ENCODE peak calls at places on chromosomes 16 and 17, in seven cellular contexts. I is H9, N is IMR-90, Y is mesendoderm, S is H1, E is mesenchymal stem cell, L is trophoblast cell. A is an unnamed sample.

GRCh38 chr17:75832164-75832651 is 12.0 kb downstream of the UNC13D start:
- DNase-seq in S (no peak), N (peak), Y (peak), L (no peak), E (peak), I (no peak), A (no peak)

GRCh38 chr16:1773703-1774455 is 945 bp upstream of the MRPS34 start:
- DNase-seq in Y (no peak), S (no peak), N (peak), E (peak), I (no peak), L (no peak), A (no peak)

GRCh38 chr17:29483503-29483902 is 83.3 kb downstream of the ABHD15 start:
- DNase-seq in I (no peak), L (no peak), E (peak), S (no peak), Y (no peak), N (no peak), A (no peak)

GRCh38 chr16:81740163-81740562 is 38.9 kb upstream of the PLCG2 start:
- DNase-seq in N (no peak), E (no peak), Y (peak), I (peak), L (no peak), S (no peak), A (no peak)

GRCh38 chr17:75681289-75681688 is 14.2 kb downstream of the SAP30BP start:
- DNase-seq in Y (no peak), S (no peak), I (no peak), N (peak), L (peak), E (peak), A (no peak)

GRCh38 chr17:42312285-42313130 is 24.2 kb downstream of the STAT5A start:
- DNase-seq in E (peak), L (peak), N (peak), S (no peak), I (peak), Y (peak), A (peak)

GRCh38 chr17:16255481-16255901 is 38.5 kb downstream of the PIGL start:
- DNase-seq in I (peak), N (peak), L (no peak), Y (peak), S (peak), E (no peak), A (peak)

GRCh38 chr16:47310792-47311211 is 150.1 kb downstream of the ITFG1 start:
- DNase-seq in N (no peak), E (no peak), Y (no peak), L (no peak), S (no peak), I (no peak), A (no peak)

GRCh38 chr17:29645516-29646051 is 22.9 kb upstream of the CORO6 start:
- DNase-seq in S (no peak), L (no peak), I (no peak), E (peak), N (peak), Y (no peak), A (no peak)

GRCh38 chr17:18381158-18381952 is 3.8 kb downstream of the EVPLL start:
- DNase-seq in L (no peak), I (peak), N (no peak), Y (no peak), S (no peak), E (no peak), A (no peak)

GRCh38 chr17:82011617-82012481 is 10.8 kb downstream of the CENPX start:
- DNase-seq in Y (no peak), I (no peak), S (no peak), E (no peak), L (no peak), N (no peak), A (no peak)

GRCh38 chr16:10984509-10984908 is 40.1 kb downstream of the CLEC16A start:
- DNase-seq in N (peak), L (no peak), E (peak), Y (no peak), I (no peak), S (no peak), A (no peak)

GRCh38 chr16:56987692-56988091 is 1.7 kb upstream of the NLRC5 start:
- DNase-seq in Y (no peak), I (no peak), N (no peak), L (no peak), E (no peak), S (no peak), A (no peak)

GRCh38 chr17:38605852-38606645 is at the start of gene SRCIN1:
- DNase-seq in I (peak), Y (peak), S (no peak), E (no peak), L (no peak), N (peak), A (peak)

GRCh38 chr16:85673529-85674417 is 15.0 kb downstream of the GINS2 start:
- DNase-seq in I (no peak), L (no peak), N (peak), S (no peak), Y (no peak), E (no peak), A (no peak)

GRCh38 chr17:29251969-29252866 is 5.6 kb downstream of the CRYBA1 start:
- DNase-seq in Y (peak), E (peak), N (peak), L (no peak), S (no peak), I (no peak), A (no peak)

GRCh38 chr17:37283414-37283961 is 92.3 kb upstream of the C17orf78 start:
- DNase-seq in N (peak), Y (no peak), L (no peak), S (no peak), I (no peak), E (no peak), A (no peak)

GRCh38 chr16:57606847-57607501 is 21.5 kb upstream of the ADGRG1 start:
- DNase-seq in I (no peak), S (no peak), E (no peak), Y (no peak), L (peak), N (no peak), A (no peak)

GRCh38 chr17:62631086-62631935 is 3.8 kb downstream of the MRC2 start:
- DNase-seq in I (no peak), E (no peak), L (no peak), N (no peak), Y (no peak), S (no peak), A (no peak)

GRCh38 chr17:40098846-40099626 is 1.4 kb downstream of the NR1D1 start:
- DNase-seq in S (peak), N (peak), E (peak), Y (peak), I (peak), L (peak), A (peak)
- H3K4ac ChIP-seq in S (peak), N (peak), E (peak), Y (peak), I (no peak), L (peak), A (no peak)

GRCh38 chr16:4489030-4489429 is 12.8 kb downstream of the HMOX2 start:
- DNase-seq in E (peak), Y (no peak), N (peak), L (no peak), I (no peak), S (no peak), A (no peak)

GRCh38 chr16:4488486-4488967 is 12.3 kb downstream of the HMOX2 start:
- DNase-seq in I (no peak), Y (no peak), L (no peak), E (peak), S (no peak), N (peak), A (no peak)

GRCh38 chr16:4494746-4495490 is 18.7 kb downstream of the HMOX2 start:
- DNase-seq in S (no peak), I (no peak), L (peak), N (peak), Y (peak), E (peak), A (no peak)

GRCh38 chr16:4495766-4496165 is 19.6 kb downstream of the HMOX2 start:
- DNase-seq in L (peak), S (no peak), Y (no peak), N (no peak), I (no peak), E (no peak), A (no peak)

DNA sequence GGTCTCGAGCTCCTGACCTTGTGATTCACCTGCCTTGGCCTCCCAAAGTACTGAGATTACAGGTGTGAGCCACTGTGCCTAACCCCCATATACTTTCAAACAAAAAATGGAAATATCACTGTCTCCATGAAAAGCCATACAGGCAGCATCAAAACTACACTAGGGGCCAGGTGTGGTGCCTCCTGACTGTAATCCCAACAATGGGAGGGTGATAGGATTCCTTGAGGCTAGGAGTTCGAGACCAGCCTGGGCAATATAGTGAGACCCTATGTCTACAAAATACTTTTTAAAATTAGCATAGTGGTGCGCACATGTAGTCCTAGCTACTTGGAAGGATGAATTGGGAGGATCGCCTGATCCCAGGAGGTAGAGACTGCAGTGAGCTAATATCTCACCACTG is 15.7 kb downstream of the HMOX2 start:
- DNase-seq in N (no peak), S (no peak), Y (no peak), L (no peak), I (no peak), E (no peak), A (no peak)
- H2BK5ac ChIP-seq in N (no peak), S (no peak), Y (no peak), L (no peak), I (no peak), E (no peak), A (no peak)

DNA sequence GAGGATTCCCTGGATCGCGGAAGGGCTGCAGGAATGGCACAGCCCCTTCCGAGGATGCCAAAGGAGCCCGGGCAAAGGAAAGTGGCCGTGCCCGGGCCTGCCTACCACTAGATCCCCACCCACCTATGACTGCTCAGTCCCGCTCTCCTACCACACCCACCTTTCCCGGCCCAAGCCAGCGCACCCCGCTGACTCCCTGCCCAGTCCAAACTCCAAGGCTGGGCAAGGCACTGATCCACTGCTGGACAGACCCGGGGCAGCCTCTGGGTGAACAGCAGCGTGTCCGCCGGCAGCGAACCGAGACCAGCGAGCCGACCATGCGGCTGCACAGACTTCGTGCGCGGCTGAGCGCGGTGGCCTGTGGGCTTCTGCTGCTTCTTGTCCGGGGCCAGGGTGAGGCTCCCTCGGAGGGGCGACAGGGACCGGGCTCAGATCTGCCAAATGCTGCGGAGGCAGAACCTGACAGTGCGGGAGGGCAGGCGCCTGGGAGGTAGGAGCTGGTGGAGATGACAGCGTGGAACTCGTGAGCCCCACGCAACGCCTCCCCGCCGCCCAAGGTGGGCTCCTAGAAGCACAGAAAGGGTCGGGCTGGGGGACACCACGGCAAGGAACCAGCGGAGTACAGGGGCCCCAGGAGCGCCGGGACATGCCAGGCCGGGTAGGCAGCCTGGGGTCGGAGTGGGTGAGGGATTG is at the start of gene CES2:
- DNase-seq in N (peak), I (no peak), E (peak), L (no peak), S (no peak), Y (no peak), A (no peak)
- H3K9ac ChIP-seq in N (peak), I (peak), E (peak), L (peak), S (peak), Y (peak), A (peak)

GRCh38 chr16:70572050-70572925 is 48.7 kb downstream of the SF3B3 start:
- DNase-seq in E (no peak), L (no peak), N (no peak), Y (no peak), S (no peak), I (no peak), A (no peak)

GRCh38 chr16:70570967-70571570 is 47.5 kb downstream of the SF3B3 start:
- DNase-seq in E (no peak), S (no peak), L (no peak), I (no peak), Y (no peak), N (no peak), A (no peak)

GRCh38 chr16:70569752-70570151 is 46.1 kb downstream of the SF3B3 start:
- DNase-seq in I (no peak), L (no peak), N (no peak), Y (no peak), E (no peak), S (no peak), A (no peak)

GRCh38 chr16:70571623-70572022 is 48.0 kb downstream of the SF3B3 start:
- DNase-seq in Y (no peak), S (no peak), N (no peak), I (no peak), L (no peak), E (no peak), A (no peak)

GRCh38 chr16:70568601-70569217 is 45.1 kb downstream of the SF3B3 start:
- DNase-seq in L (no peak), S (no peak), N (peak), I (no peak), E (no peak), Y (no peak), A (no peak)
- H3K4ac ChIP-seq in L (no peak), S (no peak), N (no peak), I (no peak), E (no peak), Y (no peak), A (no peak)

GRCh38 chr17:59479141-59479540 is 86.3 kb upstream of the DHX40 start:
- DNase-seq in I (no peak), E (no peak), L (no peak), Y (no peak), N (no peak), S (no peak), A (no peak)
- H2BK5ac ChIP-seq in I (no peak), E (no peak), L (no peak), Y (no peak), N (no peak), S (no peak), A (no peak)

GRCh38 chr16:88570691-88571092 is 489 bp downstream of the ZC3H18 start:
- DNase-seq in S (no peak), I (no peak), N (no peak), Y (peak), L (no peak), E (peak), A (no peak)
- H3K9ac ChIP-seq in S (peak), I (peak), N (peak), Y (peak), L (peak), E (peak), A (peak)

GRCh38 chr16:28087140-28087660 is 23.7 kb upstream of the GSG1L start:
- DNase-seq in I (no peak), L (no peak), N (no peak), S (no peak), E (no peak), Y (no peak), A (no peak)

GRCh38 chr16:28086496-28087139 is 23.1 kb upstream of the GSG1L start:
- DNase-seq in I (no peak), L (no peak), S (no peak), Y (no peak), N (no peak), E (no peak), A (no peak)

GRCh38 chr16:28089205-28089991 is 25.9 kb upstream of the GSG1L start:
- DNase-seq in N (no peak), E (no peak), I (no peak), L (no peak), Y (no peak), S (no peak), A (no peak)

GRCh38 chr16:28089992-28090365 is 26.5 kb upstream of the GSG1L start:
- DNase-seq in S (no peak), E (no peak), I (no peak), L (no peak), N (no peak), Y (no peak), A (no peak)

GRCh38 chr16:28087675-28088285 is 24.3 kb upstream of the GSG1L start:
- DNase-seq in S (no peak), N (no peak), L (no peak), E (no peak), I (no peak), Y (peak), A (no peak)
- H3K4ac ChIP-seq in S (no peak), N (no peak), L (no peak), E (no peak), I (no peak), Y (no peak), A (no peak)

GRCh38 chr17:8865385-8865784 is 2.1 kb downstream of the PIK3R6 start:
- DNase-seq in Y (no peak), L (no peak), I (peak), S (no peak), E (no peak), N (no peak), A (no peak)
- H2BK5ac ChIP-seq in Y (no peak), L (no peak), I (no peak), S (no peak), E (no peak), N (no peak), A (no peak)

DNA sequence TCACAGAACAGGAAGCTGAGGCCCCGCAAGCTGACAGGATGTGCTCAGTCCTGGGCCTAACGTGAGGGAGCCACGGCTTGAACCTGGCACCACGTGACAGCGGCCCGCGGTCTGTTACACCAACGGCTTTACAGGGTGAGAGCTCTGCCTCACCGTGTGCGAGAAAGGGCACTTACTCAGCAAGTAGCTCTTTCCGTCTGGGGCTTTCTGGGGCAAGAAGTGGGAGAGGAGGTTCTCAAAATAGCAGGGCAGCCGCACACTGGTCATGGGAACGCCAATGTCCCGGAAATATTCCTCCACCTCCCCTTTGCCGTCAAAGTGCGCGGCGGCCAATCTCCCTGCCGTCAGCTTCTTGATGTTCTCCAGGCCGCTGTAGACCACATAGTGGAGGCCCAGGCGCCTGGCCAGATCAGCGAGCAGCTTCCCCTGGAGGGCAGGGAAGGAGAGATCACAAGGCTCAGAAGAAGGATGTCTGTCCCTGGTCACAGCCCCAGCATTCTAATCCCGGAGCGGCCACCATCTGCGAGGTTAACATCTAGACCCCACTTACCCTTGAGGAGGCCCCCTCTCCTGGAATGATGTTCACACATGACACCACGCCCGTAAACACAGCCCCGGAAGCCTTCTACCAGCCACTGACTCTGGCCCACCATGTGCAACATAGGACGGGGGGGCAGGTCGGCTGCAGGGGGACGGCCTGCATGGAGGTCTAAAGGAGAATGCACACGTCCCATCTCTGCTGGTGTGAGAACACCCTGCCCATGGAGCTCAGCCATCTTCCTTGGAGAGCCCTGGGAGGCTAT is 8.2 kb downstream of the NMRAL1 start:
- DNase-seq in Y (no peak), E (no peak), L (no peak), S (no peak), I (no peak), N (no peak), A (no peak)
- H3K9ac ChIP-seq in Y (no peak), E (no peak), L (no peak), S (no peak), I (no peak), N (no peak), A (no peak)